ENCODE peak calls at places on chromosomes 7 and 10, in nine cellular contexts. U is cardiac muscle cell; Q is lower lobe of right lung; M is fibroblast of lung; L is mesenchymal stem cell; X is CD8-positive, alpha-beta memory T cell; C is CD4-positive, alpha-beta T cell; B is GM23338; V is hepatocyte. K is an unnamed sample.

GRCh38 chr10:90222939-90223338 is 521.5 kb downstream of the KIF20B start:
- DNase-seq in B (no peak), V (no peak), X (no peak), M (peak), Q (no peak), C (no peak), U (peak), L (no peak), K (no peak)

GRCh38 chr7:124364283-124364682 is 331.4 kb upstream of the TMEM229A start:
- DNase-seq in Q (no peak), M (no peak), V (no peak), U (no peak), X (no peak), C (no peak), B (no peak), L (no peak), K (no peak)

GRCh38 chr7:158015403-158016116 is 572.1 kb downstream of the PTPRN2 start:
- DNase-seq in X (no peak), M (no peak), C (no peak), V (no peak), L (no peak), Q (no peak), U (no peak), B (no peak), K (peak)

GRCh38 chr7:44416941-44417340 is 73.5 kb downstream of the NUDCD3 start:
- DNase-seq in M (no peak), X (no peak), C (no peak), V (no peak), U (no peak), B (no peak), L (no peak), Q (no peak), K (no peak)

GRCh38 chr7:98879198-98879988 is 1.1 kb downstream of the TRRAP start:
- DNase-seq in L (peak), M (no peak), U (no peak), C (peak), V (peak), B (peak), Q (no peak), X (peak), K (peak)

GRCh38 chr7:24477807-24478655 is 95.2 kb upstream of the PALS2 start:
- DNase-seq in L (peak), Q (no peak), B (peak), C (no peak), X (no peak), V (peak), M (peak), U (peak), K (peak)

GRCh38 chr7:74317146-74317782 is 28.1 kb downstream of the CLIP2 start:
- DNase-seq in Q (no peak), V (no peak), X (no peak), M (no peak), U (no peak), B (no peak), C (no peak), L (no peak), K (no peak)

GRCh38 chr7:23055582-23056178 is 41.8 kb upstream of the HYCC1 start:
- DNase-seq in U (peak), C (peak), M (peak), Q (no peak), L (peak), B (peak), V (peak), X (peak), K (peak)

GRCh38 chr10:50260791-50261281 is 9.5 kb upstream of the ASAH2 start:
- DNase-seq in V (no peak), X (no peak), L (no peak), M (peak), C (no peak), B (no peak), Q (no peak), U (no peak), K (no peak)

GRCh38 chr10:99661370-99661749 is 2.1 kb downstream of the ENTPD7 start:
- DNase-seq in C (no peak), X (no peak), Q (no peak), U (peak), M (peak), V (peak), L (peak), B (no peak), K (no peak)

GRCh38 chr10:80156216-80156615 is 23.7 kb downstream of the PLAC9 start:
- DNase-seq in U (no peak), V (no peak), X (no peak), Q (no peak), M (peak), B (no peak), C (no peak), L (no peak), K (no peak)

GRCh38 chr10:126384269-126384873 is 3.9 kb downstream of the ADAM12 start:
- DNase-seq in Q (no peak), X (no peak), B (no peak), V (no peak), M (peak), U (peak), L (peak), C (no peak), K (no peak)

GRCh38 chr10:33507662-33508425 is 173.4 kb upstream of the NRP1 start:
- DNase-seq in L (peak), V (peak), X (no peak), M (no peak), Q (no peak), U (no peak), C (no peak), B (no peak), K (no peak)

GRCh38 chr10:28082316-28082715 is 83.4 kb upstream of the ODAD2 start:
- DNase-seq in C (no peak), L (peak), Q (no peak), U (no peak), M (peak), X (no peak), V (no peak), B (no peak), K (no peak)

GRCh38 chr7:152966189-152966588 is 206.6 kb downstream of the ACTR3B start:
- DNase-seq in L (no peak), V (no peak), Q (no peak), B (no peak), U (no peak), C (no peak), M (no peak), X (no peak), K (no peak)

GRCh38 chr7:94313926-94314325 is 80.8 kb upstream of the COL1A2 start:
- DNase-seq in X (no peak), C (no peak), U (peak), M (peak), V (no peak), Q (no peak), B (no peak), L (no peak), K (no peak)

GRCh38 chr10:110876000-110876399 is 4.3 kb downstream of the PDCD4 start:
- DNase-seq in V (no peak), L (no peak), Q (no peak), U (no peak), C (no peak), X (no peak), M (no peak), B (no peak), K (no peak)

GRCh38 chr10:84574101-84574500 is 245.7 kb downstream of the CCSER2 start:
- DNase-seq in C (no peak), L (no peak), M (no peak), X (no peak), V (no peak), Q (no peak), B (peak), U (no peak), K (no peak)

GRCh38 chr10:4082851-4083250 is 297.8 kb upstream of the KLF6 start:
- DNase-seq in B (no peak), U (peak), Q (no peak), X (no peak), L (peak), V (no peak), M (peak), C (no peak), K (no peak)

GRCh38 chr10:30821269-30821993 is 191.9 kb upstream of the LYZL2 start:
- DNase-seq in Q (no peak), M (peak), L (no peak), U (no peak), V (no peak), C (no peak), X (no peak), B (no peak), K (no peak)

GRCh38 chr10:52563361-52563760 is 209.2 kb downstream of the MBL2 start:
- DNase-seq in V (no peak), C (no peak), L (no peak), U (peak), B (no peak), Q (no peak), M (no peak), X (no peak), K (no peak)

GRCh38 chr10:96665306-96665705 is 55.0 kb downstream of the PIK3AP1 start:
- DNase-seq in Q (no peak), U (no peak), X (no peak), L (peak), M (peak), C (no peak), B (no peak), V (no peak), K (no peak)

GRCh38 chr10:59464483-59464882 is 102.1 kb upstream of the FAM13C start:
- DNase-seq in V (no peak), B (no peak), L (no peak), Q (no peak), C (no peak), X (no peak), M (no peak), U (no peak), K (no peak)

DNA sequence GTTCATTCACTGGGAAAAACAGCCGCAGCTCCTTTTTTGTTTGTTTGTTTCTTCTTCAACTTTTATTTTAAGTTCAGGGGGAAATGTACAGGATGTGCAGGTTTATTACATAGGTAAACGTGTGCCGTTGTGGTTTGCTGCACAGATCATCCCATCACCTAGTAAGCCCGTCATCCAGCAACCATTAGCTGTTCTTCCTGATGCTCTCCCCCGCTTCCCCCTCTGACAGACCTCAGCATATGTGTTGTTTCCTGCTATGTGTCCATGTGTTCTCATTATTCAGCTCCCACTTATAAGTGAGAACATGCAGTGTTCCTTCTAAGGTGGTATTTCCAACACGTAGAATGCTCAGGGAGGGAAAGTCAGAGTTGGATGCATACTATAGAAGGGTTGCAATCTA is 278.3 kb downstream of the REEP3 start:
- DNase-seq in X (no peak), Q (no peak), L (no peak), C (no peak), M (no peak), V (no peak), B (no peak), U (no peak), K (no peak)
- H3K27ac ChIP-seq in X (no peak), Q (peak), L (no peak), C (no peak), M (no peak), V (no peak), B (no peak), U (no peak), K (no peak)

DNA sequence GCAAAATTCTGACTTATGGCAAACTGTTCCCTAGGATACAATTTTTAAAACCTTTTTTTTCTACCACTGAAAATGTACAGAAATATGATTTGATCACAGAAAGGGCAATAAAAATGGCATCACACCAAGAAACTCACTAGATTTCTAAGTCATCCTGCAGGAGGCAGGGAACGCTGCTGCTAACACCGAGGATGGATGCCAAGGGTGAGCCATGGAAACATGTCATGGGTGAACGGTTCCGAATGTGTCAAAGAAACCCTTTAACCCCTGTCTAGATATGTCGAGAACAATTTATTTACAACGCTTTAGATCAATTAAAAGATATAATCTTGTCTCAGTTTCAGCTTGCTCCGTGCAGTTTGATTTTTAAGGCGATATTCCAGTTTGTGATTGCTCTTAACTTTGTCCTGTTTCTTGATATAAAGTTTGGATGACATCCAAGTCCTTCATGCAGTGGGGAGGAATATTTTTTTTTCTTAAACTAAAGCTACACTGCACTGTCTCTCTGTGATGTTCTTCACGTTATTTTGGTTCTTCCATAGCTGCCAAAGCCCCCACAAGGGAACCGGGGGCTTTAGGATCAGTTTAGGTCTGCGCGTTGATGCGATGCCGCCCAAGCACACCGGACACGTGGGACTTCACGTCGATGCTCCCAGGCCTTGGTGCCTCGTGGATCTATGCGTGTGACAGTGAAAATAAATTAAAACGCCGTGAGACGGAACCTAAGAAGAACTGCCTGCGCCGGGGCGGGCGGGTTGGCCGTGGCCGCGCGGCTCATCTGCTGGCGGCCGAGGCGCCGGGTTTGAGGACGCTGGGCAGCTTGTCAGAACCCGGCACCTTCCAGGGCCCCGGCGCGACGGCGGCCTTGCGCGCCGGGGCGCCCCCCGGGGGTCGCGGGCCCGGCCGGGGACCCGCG is 220.2 kb downstream of the PHTF2 start:
- DNase-seq in V (no peak), L (peak), M (peak), Q (peak), C (no peak), X (no peak), B (peak), U (peak), K (no peak)
- H3K27ac ChIP-seq in V (peak), L (no peak), M (peak), Q (peak), C (no peak), X (no peak), B (no peak), U (no peak), K (peak)

GRCh38 chr7:107854454-107854853 is 36.5 kb upstream of the DLD start:
- DNase-seq in Q (no peak), C (no peak), U (peak), M (no peak), L (no peak), B (no peak), X (no peak), V (no peak), K (no peak)

GRCh38 chr7:107847168-107847835 is 43.7 kb upstream of the DLD start:
- DNase-seq in V (no peak), M (no peak), C (no peak), U (no peak), B (no peak), Q (no peak), L (no peak), X (no peak), K (no peak)

GRCh38 chr7:107846324-107846723 is 43.3 kb upstream of the SLC26A3 start:
- DNase-seq in X (no peak), B (no peak), Q (no peak), M (no peak), V (no peak), L (no peak), U (no peak), C (no peak), K (no peak)

GRCh38 chr7:107850671-107851070 is 40.3 kb upstream of the DLD start:
- DNase-seq in U (peak), L (no peak), X (no peak), M (no peak), C (no peak), Q (no peak), V (peak), B (no peak), K (no peak)

GRCh38 chr7:107850221-107850620 is 40.8 kb upstream of the DLD start:
- DNase-seq in B (no peak), L (no peak), M (no peak), V (no peak), C (no peak), X (no peak), Q (no peak), U (no peak), K (no peak)
- H3K27ac ChIP-seq in B (no peak), L (no peak), M (no peak), V (peak), C (no peak), X (no peak), Q (no peak), U (no peak), K (no peak)

DNA sequence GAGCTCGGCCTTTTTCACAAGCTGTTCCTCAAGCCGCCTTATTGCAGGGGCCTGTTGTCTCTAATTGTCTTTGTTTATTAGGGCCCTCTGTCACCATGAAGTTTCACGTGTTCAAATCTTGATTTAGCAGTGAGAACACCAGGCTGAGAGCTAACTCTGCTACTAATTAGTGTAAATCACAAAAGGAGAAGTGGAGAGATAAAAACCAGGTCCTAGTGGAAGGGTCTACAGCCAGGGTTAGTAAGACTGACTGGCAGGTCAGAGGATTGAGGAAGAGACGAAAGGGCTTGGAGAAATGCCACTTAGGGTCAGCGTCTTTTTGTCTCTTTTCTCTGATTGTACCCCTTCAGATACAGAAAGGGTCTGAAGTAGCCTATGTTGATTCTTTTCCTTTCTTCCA is 21.2 kb downstream of the SSMEM1 start:
- DNase-seq in Q (no peak), V (no peak), L (no peak), C (no peak), B (no peak), U (no peak), M (no peak), X (no peak), K (no peak)
- H3K27ac ChIP-seq in Q (no peak), V (peak), L (no peak), C (no peak), B (no peak), U (peak), M (no peak), X (no peak), K (no peak)

DNA sequence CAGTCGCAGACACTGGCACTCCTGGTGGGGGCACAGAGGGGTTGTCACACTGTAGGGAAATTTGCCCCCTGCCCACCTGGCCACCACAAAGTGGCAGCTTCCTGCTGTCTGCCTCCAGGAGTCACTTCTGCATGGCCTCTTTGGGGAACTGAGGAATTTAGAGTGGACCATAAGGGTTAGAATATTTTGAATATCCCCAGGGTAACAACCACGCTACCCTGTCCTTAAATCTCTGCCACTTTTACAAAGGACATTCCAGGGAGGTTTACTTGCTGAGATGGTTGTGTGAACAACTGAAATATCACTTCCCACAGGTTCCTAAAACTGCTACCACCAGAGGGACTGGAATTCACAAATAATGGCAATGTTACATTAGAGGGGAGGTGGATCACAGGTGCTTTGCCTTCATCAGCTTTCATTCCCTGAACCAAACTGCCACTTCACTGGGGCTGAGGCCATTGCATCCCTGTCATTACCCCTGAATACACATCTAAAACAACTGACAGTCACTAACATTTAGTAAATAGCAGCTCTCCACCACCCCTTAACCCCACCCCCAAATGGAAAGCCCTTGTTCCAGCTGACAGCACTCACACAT is 88.1 kb upstream of the IFRD1 start:
- DNase-seq in Q (no peak), U (no peak), V (no peak), B (peak), M (no peak), C (no peak), L (no peak), X (no peak), K (peak)
- H3K27ac ChIP-seq in Q (peak), U (peak), V (no peak), B (peak), M (no peak), C (no peak), L (no peak), X (no peak), K (peak)

DNA sequence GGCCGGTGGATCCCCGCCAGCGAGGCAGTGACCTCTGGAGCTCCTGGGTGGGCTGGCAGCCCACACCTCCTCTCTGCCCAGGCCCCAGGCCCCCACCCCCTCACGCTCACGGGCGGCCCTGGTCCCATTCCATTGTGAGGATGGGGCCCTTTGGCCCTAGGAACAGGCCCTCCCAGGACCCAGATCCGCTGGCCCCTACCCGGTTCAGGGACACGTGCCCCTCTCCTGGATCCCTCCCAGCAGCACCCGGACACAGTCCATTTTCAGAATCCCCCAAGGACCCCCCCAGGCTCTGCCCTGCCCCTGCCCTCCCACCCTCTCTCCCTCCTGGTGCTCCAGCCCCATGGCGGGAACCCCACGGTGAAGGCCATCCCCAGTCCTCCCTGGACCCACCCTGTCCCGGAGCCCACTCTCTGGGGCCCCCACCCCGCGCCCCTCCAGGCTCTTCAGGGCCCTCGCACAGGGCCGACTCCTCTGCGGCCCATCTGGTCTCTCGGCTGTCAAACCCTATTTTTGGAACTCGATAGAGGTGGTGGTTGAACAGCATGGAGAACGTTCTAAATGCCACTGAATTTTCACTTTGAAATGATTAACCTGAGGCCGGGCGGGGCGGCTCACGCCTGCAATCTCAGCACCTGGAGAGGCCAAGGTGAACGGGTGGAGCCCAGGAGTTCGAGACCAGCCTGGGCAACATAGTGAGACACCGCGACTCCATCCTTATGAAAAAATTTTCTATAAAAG is 8.1 kb downstream of the ADAP1 start:
- DNase-seq in C (no peak), L (no peak), U (no peak), X (no peak), B (no peak), Q (peak), V (no peak), M (no peak), K (no peak)
- H3K27ac ChIP-seq in C (no peak), L (no peak), U (no peak), X (no peak), B (no peak), Q (peak), V (peak), M (no peak), K (no peak)

DNA sequence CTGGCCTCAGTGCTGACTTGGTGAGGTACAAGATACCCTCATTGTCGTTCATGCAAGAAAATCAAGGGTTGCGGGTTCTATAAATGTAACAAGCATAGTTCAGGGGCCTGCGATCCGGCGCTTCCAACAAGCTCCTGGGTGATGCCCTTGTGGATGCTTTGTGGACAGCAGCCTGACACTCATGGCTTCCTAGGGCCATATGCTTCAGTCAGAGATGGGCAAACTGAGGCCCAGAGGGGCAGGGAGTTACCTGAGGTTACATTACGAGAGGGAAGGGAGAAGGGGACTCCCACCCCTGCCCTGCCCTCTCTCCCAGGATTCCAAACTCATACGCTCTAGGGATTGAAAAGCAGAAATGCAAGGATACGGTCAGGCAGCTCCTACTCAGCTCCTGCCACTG is 296.3 kb upstream of the ZMIZ1 start:
- DNase-seq in L (no peak), U (no peak), M (no peak), B (no peak), C (no peak), X (no peak), Q (no peak), V (no peak), K (no peak)
- H3K27ac ChIP-seq in L (no peak), U (no peak), M (no peak), B (no peak), C (no peak), X (no peak), Q (no peak), V (peak), K (no peak)

GRCh38 chr7:46512901-46513431 is 591.9 kb upstream of the IGFBP3 start:
- DNase-seq in B (no peak), U (peak), L (peak), C (no peak), V (peak), M (no peak), X (no peak), Q (no peak), K (no peak)
- H3K27ac ChIP-seq in B (no peak), U (no peak), L (no peak), C (no peak), V (peak), M (no peak), X (no peak), Q (no peak), K (no peak)